ENCODE peak calls at places on chromosomes 12 and 14, in five cellular contexts. One of them, this sample, is unnamed.

GRCh38 chr12:91171475-91171874 is 11.1 kb downstream of the DCN start:
- DNase-seq in NCI-H510A treated with DMSO at 0.1 percent for 48 hours: no peak
- DNase-seq in activated T-cell treated with anti-CD3 and anti-CD28 coated beads, Interleukin-2, amount 50 U/mL, for 48 hours: no peak
- DNase-seq in Calu3: no peak
- DNase-seq in neuronal stem cell: no peak
- DNase-seq in this sample: no peak

GRCh38 chr12:5203274-5203673 is 159.6 kb downstream of the KCNA5 start:
- DNase-seq in activated T-cell treated with anti-CD3 and anti-CD28 coated beads, Interleukin-2, amount 50 U/mL, for 48 hours: no peak
- DNase-seq in NCI-H510A treated with DMSO at 0.1 percent for 48 hours: no peak
- DNase-seq in neuronal stem cell: no peak
- DNase-seq in Calu3: no peak
- DNase-seq in this sample: no peak

GRCh38 chr14:21861153-21861552 is 187.5 kb upstream of the OR4E1 start:
- DNase-seq in NCI-H510A treated with DMSO at 0.1 percent for 48 hours: no peak
- DNase-seq in Calu3: no peak
- DNase-seq in neuronal stem cell: no peak
- DNase-seq in activated T-cell treated with anti-CD3 and anti-CD28 coated beads, Interleukin-2, amount 50 U/mL, for 48 hours: no peak
- DNase-seq in this sample: no peak

GRCh38 chr14:34436960-34437728 is 24.9 kb downstream of the SPTSSA start:
- DNase-seq in Calu3: no peak
- DNase-seq in NCI-H510A treated with DMSO at 0.1 percent for 48 hours: no peak
- DNase-seq in neuronal stem cell: no peak
- DNase-seq in activated T-cell treated with anti-CD3 and anti-CD28 coated beads, Interleukin-2, amount 50 U/mL, for 48 hours: no peak
- DNase-seq in this sample: no peak

GRCh38 chr12:57726151-57726883 is 12.2 kb downstream of the AGAP2 start:
- DNase-seq in Calu3: peak; percentile 95
- DNase-seq in neuronal stem cell: peak; percentile 78
- DNase-seq in NCI-H510A treated with DMSO at 0.1 percent for 48 hours: peak; percentile 91
- DNase-seq in activated T-cell treated with anti-CD3 and anti-CD28 coated beads, Interleukin-2, amount 50 U/mL, for 48 hours: peak; percentile 54
- DNase-seq in this sample: peak; percentile 55

GRCh38 chr14:59474172-59474571 is 9.0 kb upstream of the GPR135 start:
- DNase-seq in NCI-H510A treated with DMSO at 0.1 percent for 48 hours: no peak
- DNase-seq in Calu3: no peak
- DNase-seq in neuronal stem cell: no peak
- DNase-seq in activated T-cell treated with anti-CD3 and anti-CD28 coated beads, Interleukin-2, amount 50 U/mL, for 48 hours: no peak
- DNase-seq in this sample: no peak

GRCh38 chr14:52267501-52268190 is at the start of gene PTGDR:
- DNase-seq in activated T-cell treated with anti-CD3 and anti-CD28 coated beads, Interleukin-2, amount 50 U/mL, for 48 hours: peak; percentile 58
- DNase-seq in neuronal stem cell: peak; percentile 30
- DNase-seq in Calu3: no peak
- DNase-seq in NCI-H510A treated with DMSO at 0.1 percent for 48 hours: no peak
- DNase-seq in this sample: no peak

GRCh38 chr12:1204581-1205121 is 213.6 kb downstream of the ERC1 start:
- DNase-seq in NCI-H510A treated with DMSO at 0.1 percent for 48 hours: no peak
- DNase-seq in Calu3: no peak
- DNase-seq in activated T-cell treated with anti-CD3 and anti-CD28 coated beads, Interleukin-2, amount 50 U/mL, for 48 hours: no peak
- DNase-seq in neuronal stem cell: no peak
- DNase-seq in this sample: no peak

GRCh38 chr14:49586673-49587460 is 687 bp upstream of the RPS29 start:
- DNase-seq in neuronal stem cell: peak; percentile 70
- DNase-seq in NCI-H510A treated with DMSO at 0.1 percent for 48 hours: peak; percentile 76
- DNase-seq in Calu3: peak; percentile 56
- DNase-seq in activated T-cell treated with anti-CD3 and anti-CD28 coated beads, Interleukin-2, amount 50 U/mL, for 48 hours: peak; percentile 75
- DNase-seq in this sample: peak; percentile 27